ENCODE peak calls at places on chromosomes 7 and 10, in eight cellular contexts. H is psoas muscle, P is neuronal stem cell, B is brain microvascular endothelial cell, C is lower lobe of right lung, G is GM23248, Y is right cardiac atrium, Z is heart right ventricle. E is an unnamed sample.

GRCh38 chr7:88922944-88923343 is 127.4 kb upstream of the TEX47 start:
- DNase-seq in Z (no peak), P (no peak), H (no peak), C (no peak), Y (no peak), G (no peak), B (no peak), E (no peak)

GRCh38 chr10:21727452-21728168 is 193.6 kb downstream of the MLLT10 start:
- DNase-seq in H (no peak), G (no peak), Z (no peak), C (no peak), B (peak), P (no peak), Y (no peak), E (no peak)

GRCh38 chr7:149125189-149125863 is 798 bp downstream of the ZNF425 start:
- DNase-seq in H (no peak), B (no peak), Z (no peak), Y (no peak), G (peak), P (no peak), C (no peak), E (no peak)

GRCh38 chr7:876972-877311 is 588 bp downstream of the GET4 start:
- DNase-seq in H (peak), G (peak), P (peak), B (no peak), C (no peak), Z (no peak), Y (no peak), E (no peak)

GRCh38 chr10:17381502-17382142 is 72.8 kb downstream of the ST8SIA6 start:
- DNase-seq in Y (no peak), Z (no peak), P (no peak), B (no peak), G (no peak), H (no peak), C (no peak), E (no peak)

GRCh38 chr7:73983437-73984164 is 44.4 kb upstream of the ELN start:
- DNase-seq in H (peak), Z (peak), B (no peak), G (no peak), Y (peak), P (no peak), C (peak), E (no peak)

GRCh38 chr7:87391020-87391701 is 45.7 kb downstream of the CROT start:
- DNase-seq in Z (no peak), P (no peak), B (no peak), G (no peak), Y (no peak), H (no peak), C (no peak), E (no peak)

GRCh38 chr10:100653957-100654834 is 91.2 kb upstream of the PAX2 start:
- DNase-seq in Y (no peak), B (no peak), Z (no peak), H (no peak), C (no peak), P (no peak), G (peak), E (no peak)

GRCh38 chr7:19455508-19456132 is 253.2 kb downstream of the POLR1F start:
- DNase-seq in C (no peak), P (no peak), Y (no peak), B (no peak), H (no peak), G (no peak), Z (no peak), E (no peak)

GRCh38 chr7:14905764-14906163 is 3.2 kb upstream of the DGKB start:
- DNase-seq in Z (no peak), Y (no peak), C (no peak), G (no peak), H (no peak), B (no peak), P (no peak), E (no peak)

GRCh38 chr10:35119378-35119777 is 7.3 kb upstream of the CREM start:
- DNase-seq in Z (no peak), H (no peak), B (no peak), P (no peak), G (no peak), C (no peak), Y (no peak), E (no peak)

GRCh38 chr10:50275650-50276235 is 24.4 kb upstream of the ASAH2 start:
- DNase-seq in C (peak), G (peak), B (peak), Z (peak), P (peak), Y (peak), H (peak), E (peak)

GRCh38 chr7:86814980-86815379 is 171.3 kb downstream of the GRM3 start:
- DNase-seq in P (peak), Z (no peak), B (no peak), Y (no peak), C (no peak), H (no peak), G (peak), E (no peak)

GRCh38 chr7:16064316-16064715 is 357.0 kb downstream of the CRPPA start:
- DNase-seq in G (no peak), H (no peak), C (no peak), Y (no peak), P (no peak), B (no peak), Z (no peak), E (no peak)

GRCh38 chr7:6637544-6638229 is 569 bp downstream of the ZNF316 start:
- DNase-seq in Y (no peak), C (peak), P (no peak), B (no peak), H (no peak), Z (no peak), G (peak), E (no peak)

GRCh38 chr7:138630059-138630610 is 71.0 kb downstream of the SVOPL start:
- DNase-seq in B (no peak), Y (no peak), H (no peak), Z (no peak), G (no peak), P (no peak), C (no peak), E (no peak)

GRCh38 chr7:90347759-90348158 is 1.2 kb downstream of the GTPBP10 start:
- DNase-seq in G (no peak), Z (no peak), C (no peak), Y (no peak), H (no peak), B (no peak), P (no peak), E (no peak)

GRCh38 chr7:31122649-31123058 is 70.5 kb downstream of the ADCYAP1R1 start:
- DNase-seq in Z (peak), H (peak), C (peak), B (peak), P (peak), Y (peak), G (peak), E (no peak)

GRCh38 chr7:107700570-107700969 is 39.9 kb downstream of the SLC26A4 start:
- DNase-seq in B (no peak), Z (no peak), G (peak), P (no peak), C (no peak), H (no peak), Y (no peak), E (no peak)

GRCh38 chr7:25469669-25470068 is 241.4 kb upstream of the NPVF start:
- DNase-seq in B (no peak), P (no peak), H (no peak), C (no peak), Z (no peak), G (no peak), Y (no peak), E (no peak)

GRCh38 chr7:78769551-78770101 is 683.8 kb downstream of the MAGI2 start:
- DNase-seq in P (peak), C (no peak), G (peak), B (no peak), Z (no peak), H (no peak), Y (no peak), E (no peak)

GRCh38 chr10:58414270-58415041 is 29.2 kb downstream of the TFAM start:
- DNase-seq in B (peak), G (peak), H (no peak), Z (no peak), P (no peak), Y (no peak), C (no peak), E (no peak)

GRCh38 chr7:84231157-84231556 is 36.6 kb upstream of the SEMA3A start:
- DNase-seq in B (peak), P (no peak), G (peak), C (no peak), Z (no peak), H (no peak), Y (no peak), E (no peak)

GRCh38 chr7:118185163-118185860 is 1.3 kb downstream of the LSM8 start:
- DNase-seq in G (peak), B (no peak), H (no peak), Y (no peak), Z (no peak), C (no peak), P (no peak), E (no peak)

GRCh38 chr10:103733002-103733419 is 122.4 kb downstream of the SH3PXD2A start:
- DNase-seq in G (no peak), B (no peak), Y (no peak), P (no peak), Z (no peak), C (no peak), H (no peak), E (no peak)

GRCh38 chr7:131302876-131303707 is 24.6 kb upstream of the MKLN1 start:
- DNase-seq in Y (peak), C (no peak), B (no peak), Z (no peak), P (no peak), G (peak), H (no peak), E (no peak)

GRCh38 chr7:1964913-1965578 is 267.7 kb downstream of the MAD1L1 start:
- DNase-seq in G (no peak), H (peak), Z (no peak), P (no peak), C (no peak), Y (peak), B (no peak), E (no peak)

GRCh38 chr10:33120700-33121099 is 162.7 kb upstream of the ITGB1 start:
- DNase-seq in H (no peak), Y (no peak), P (no peak), C (no peak), G (no peak), Z (no peak), B (no peak), E (no peak)

GRCh38 chr10:63105811-63106755 is 27.0 kb upstream of the NRBF2 start:
- DNase-seq in P (no peak), G (peak), Z (peak), Y (peak), H (peak), B (peak), C (no peak), E (peak)

DNA sequence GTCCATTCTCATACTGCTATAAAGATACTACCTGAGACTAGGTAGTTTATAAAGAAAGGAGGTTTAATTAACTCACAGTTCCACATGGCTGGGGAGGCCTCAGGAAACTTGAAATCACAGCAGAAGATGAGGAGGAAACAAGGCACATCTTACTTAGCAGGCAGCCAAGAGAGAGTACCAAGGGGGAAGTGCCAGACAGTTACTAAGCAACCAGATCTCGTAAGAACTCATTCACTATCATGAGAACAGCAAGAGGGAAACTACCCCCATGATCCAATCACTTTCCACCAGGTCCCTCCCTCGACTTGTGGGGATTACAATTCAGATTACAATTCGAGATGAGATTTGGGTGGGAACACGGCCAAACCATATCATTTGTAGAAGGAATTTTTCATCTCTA is 36.3 kb downstream of the NHLRC2 start:
- DNase-seq in B (no peak), Y (no peak), C (no peak), H (no peak), P (no peak), G (no peak), Z (no peak), E (no peak)
- H3K27ac ChIP-seq in B (no peak), Y (no peak), C (no peak), H (no peak), P (no peak), G (no peak), Z (no peak), E (no peak)

DNA sequence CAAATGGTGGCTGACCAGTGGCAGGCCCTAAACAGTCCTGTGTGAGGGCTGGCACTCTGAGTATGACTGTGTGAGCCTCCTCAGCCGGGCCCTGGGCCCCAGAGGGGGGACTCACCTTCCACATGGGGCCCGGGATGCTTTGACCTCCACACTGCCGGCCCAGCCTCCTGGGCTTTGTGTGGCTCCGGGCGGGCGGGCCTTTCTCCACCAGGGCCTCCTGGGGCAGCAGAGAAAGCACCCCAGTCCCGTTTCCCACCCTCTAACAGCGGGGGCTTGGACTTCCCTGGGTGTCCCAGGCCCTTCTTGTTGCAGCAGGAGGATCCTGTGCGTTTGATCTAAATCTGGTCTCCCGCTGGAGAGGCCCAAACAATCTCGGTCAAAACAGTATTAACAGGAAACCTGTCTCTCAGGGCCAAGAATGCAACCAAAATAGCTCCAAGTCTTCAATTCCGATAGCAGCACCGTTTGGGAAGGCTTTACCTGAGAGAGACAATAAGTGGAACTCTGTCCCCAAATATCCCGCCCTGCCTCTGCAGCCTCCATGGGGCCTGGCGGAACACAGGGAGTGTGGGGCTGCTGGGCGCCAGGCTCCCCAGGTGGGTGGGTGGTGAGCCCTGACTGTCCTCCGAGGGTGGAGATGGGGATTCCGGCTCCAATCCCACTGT is 104.8 kb upstream of the ZNF32 start:
- DNase-seq in Y (no peak), P (no peak), G (no peak), Z (no peak), C (no peak), B (no peak), H (no peak), E (no peak)
- H3K27ac ChIP-seq in Y (peak), P (no peak), G (no peak), Z (peak), C (no peak), B (no peak), H (no peak), E (no peak)

GRCh38 chr7:128739990-128740682 is 977 bp downstream of the CALU start:
- DNase-seq in P (no peak), Z (no peak), C (no peak), B (no peak), G (peak), Y (no peak), H (no peak), E (no peak)
- H3K27ac ChIP-seq in P (no peak), Z (peak), C (peak), B (peak), G (peak), Y (peak), H (peak), E (peak)

GRCh38 chr7:36266201-36266600 is 113.1 kb downstream of the EEPD1 start:
- DNase-seq in Z (no peak), C (no peak), B (no peak), P (no peak), G (no peak), Y (no peak), H (no peak), E (no peak)

GRCh38 chr7:36262706-36263484 is 109.8 kb downstream of the EEPD1 start:
- DNase-seq in P (no peak), B (no peak), Z (no peak), G (no peak), Y (no peak), H (no peak), C (no peak), E (no peak)

GRCh38 chr7:36265720-36266119 is 112.7 kb downstream of the EEPD1 start:
- DNase-seq in Z (no peak), C (no peak), B (no peak), Y (no peak), G (no peak), H (no peak), P (no peak), E (no peak)

GRCh38 chr7:36264917-36265292 is 111.9 kb downstream of the EEPD1 start:
- DNase-seq in P (no peak), H (no peak), Y (no peak), B (no peak), C (no peak), Z (no peak), G (no peak), E (no peak)

DNA sequence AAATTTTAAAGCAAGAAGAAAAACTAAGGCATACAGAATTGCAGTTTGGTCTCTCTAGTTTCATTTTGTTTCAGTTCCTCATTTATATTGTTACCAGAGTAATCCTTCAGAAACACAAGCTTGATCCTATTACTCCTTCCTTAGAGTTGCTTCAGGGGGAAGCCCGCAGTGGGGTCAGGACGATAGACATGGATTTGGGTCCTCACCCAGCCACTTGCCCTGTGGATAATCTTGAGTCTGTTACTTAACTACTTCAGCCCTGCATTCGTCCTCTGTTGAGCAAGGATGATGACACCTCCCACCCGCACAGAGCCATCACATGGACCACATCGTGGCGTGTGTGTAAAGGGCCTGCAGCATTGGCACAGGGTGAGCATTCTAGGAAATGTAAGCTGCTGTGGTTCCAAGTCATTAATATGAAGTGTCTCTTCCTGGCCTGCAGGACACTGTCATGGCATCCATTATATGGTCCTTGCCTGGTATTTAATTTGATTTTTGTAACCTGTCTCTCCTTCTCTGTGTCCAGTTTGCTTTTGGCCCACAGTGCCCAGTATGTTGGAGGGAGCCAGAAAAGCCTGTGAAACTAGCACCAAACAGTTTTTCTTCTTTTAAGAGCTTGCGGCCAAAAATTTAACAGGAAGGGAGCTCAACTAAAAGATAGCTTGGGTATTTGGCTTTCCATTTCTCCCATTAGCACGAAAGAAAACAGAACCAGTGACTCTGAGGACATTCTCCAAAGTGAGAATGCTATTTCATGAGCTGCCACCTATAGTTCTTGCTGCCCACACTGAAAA is 111.3 kb downstream of the EEPD1 start:
- DNase-seq in Y (peak), Z (no peak), P (no peak), B (no peak), C (peak), G (peak), H (no peak), E (no peak)
- H3K27ac ChIP-seq in Y (no peak), Z (peak), P (no peak), B (no peak), C (peak), G (no peak), H (peak), E (peak)

GRCh38 chr10:73364964-73365363 is 6.3 kb upstream of the CFAP70 start:
- DNase-seq in C (no peak), Z (no peak), Y (no peak), H (no peak), P (no peak), G (no peak), B (no peak), E (no peak)

GRCh38 chr10:73366381-73367298 is 8.0 kb upstream of the CFAP70 start:
- DNase-seq in B (no peak), P (no peak), G (no peak), Z (no peak), Y (no peak), H (no peak), C (no peak), E (no peak)

GRCh38 chr10:73368238-73368637 is 9.6 kb upstream of the CFAP70 start:
- DNase-seq in B (no peak), G (no peak), H (no peak), Y (no peak), P (no peak), C (no peak), Z (no peak), E (no peak)
- H3K27ac ChIP-seq in B (no peak), G (no peak), H (no peak), Y (no peak), P (no peak), C (no peak), Z (no peak), E (peak)

DNA sequence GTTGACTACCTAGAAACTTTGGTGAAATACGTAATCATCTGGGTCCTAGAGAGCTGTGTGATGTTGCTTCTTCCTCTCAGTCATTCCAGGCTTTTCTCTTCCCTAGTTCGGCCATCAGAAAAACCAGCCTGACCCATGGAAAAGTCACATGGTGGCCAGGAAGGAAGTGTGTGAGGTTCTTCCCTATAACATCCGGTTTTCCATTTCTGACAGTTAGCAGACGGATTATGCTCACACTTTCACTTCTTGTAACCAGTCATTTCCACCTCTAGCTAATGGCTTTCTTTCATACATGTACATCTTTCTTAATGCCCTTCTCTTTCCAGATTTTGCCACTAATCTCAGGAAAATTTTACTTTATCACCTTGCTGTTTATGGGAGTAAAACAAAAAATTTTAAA is 110.0 kb upstream of the GLCCI1 start:
- DNase-seq in H (no peak), C (no peak), B (no peak), P (no peak), Y (no peak), G (no peak), Z (no peak), E (no peak)
- H3K27ac ChIP-seq in H (peak), C (no peak), B (no peak), P (no peak), Y (no peak), G (no peak), Z (no peak), E (no peak)

DNA sequence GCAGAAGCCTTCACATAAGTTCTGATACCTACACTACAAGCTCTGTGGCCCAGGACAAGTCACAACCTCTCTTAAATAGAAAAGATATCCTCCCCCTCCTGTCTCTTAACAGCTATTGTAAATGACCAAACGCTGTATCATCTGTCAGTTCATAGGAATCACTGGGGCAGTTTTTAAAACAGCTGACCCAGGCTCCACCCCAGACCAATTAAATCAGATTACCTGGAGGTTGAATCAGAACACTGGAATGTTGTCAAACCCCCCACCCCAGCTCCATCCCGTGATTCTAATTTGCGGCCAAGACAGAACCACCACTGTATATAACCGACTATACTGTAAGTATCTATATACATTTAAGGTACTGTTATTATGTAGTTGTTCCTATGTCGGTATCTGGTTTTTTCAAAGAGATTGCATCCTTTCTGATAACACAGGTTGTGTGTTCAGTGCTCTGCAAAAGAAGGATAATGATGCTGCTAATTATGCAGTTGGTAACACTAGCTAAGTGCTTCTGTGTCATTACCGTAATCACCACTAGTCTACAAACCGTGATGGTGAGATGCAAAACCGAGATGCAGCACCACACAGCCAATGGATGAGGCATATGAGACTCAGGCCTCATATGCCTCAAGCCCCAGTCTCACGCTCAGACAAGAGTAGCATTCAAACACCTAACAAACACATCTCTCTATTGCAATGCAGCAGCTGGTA is 47.4 kb downstream of the TNS3 start:
- DNase-seq in Y (no peak), P (peak), B (no peak), G (peak), Z (no peak), C (no peak), H (no peak), E (no peak)
- H3K27ac ChIP-seq in Y (no peak), P (peak), B (no peak), G (no peak), Z (no peak), C (no peak), H (no peak), E (no peak)

E was measured in substantia nigra.